ENCODE peak calls at places on chromosome 14, in nine cellular contexts. One of them, this sample, is unnamed.

GRCh38 chr14:67746927-67747326 is 45.2 kb downstream of the RDH12 start:
- DNase-seq in keratinocyte: no peak
- DNase-seq in left ventricle myocardium inferior: no peak
- DNase-seq in heart left ventricle: no peak
- DNase-seq in CD8-positive, alpha-beta T cell: no peak
- DNase-seq in heart right ventricle: no peak
- DNase-seq in brain microvascular endothelial cell: no peak
- DNase-seq in adrenal gland: no peak
- DNase-seq in fibroblast of pulmonary artery: no peak
- DNase-seq in this sample: no peak

GRCh38 chr14:71117839-71118743 is 210.8 kb downstream of the PCNX1 start:
- DNase-seq in keratinocyte: peak
- DNase-seq in left ventricle myocardium inferior: no peak
- DNase-seq in heart left ventricle: no peak
- DNase-seq in CD8-positive, alpha-beta T cell: no peak
- DNase-seq in heart right ventricle: no peak
- DNase-seq in brain microvascular endothelial cell: peak
- DNase-seq in adrenal gland: no peak
- DNase-seq in fibroblast of pulmonary artery: peak
- DNase-seq in this sample: peak

GRCh38 chr14:95765016-95765415 is 51.1 kb upstream of the TCL1A start:
- DNase-seq in keratinocyte: no peak
- DNase-seq in left ventricle myocardium inferior: no peak
- DNase-seq in heart left ventricle: no peak
- DNase-seq in CD8-positive, alpha-beta T cell: no peak
- DNase-seq in heart right ventricle: no peak
- DNase-seq in brain microvascular endothelial cell: no peak
- DNase-seq in adrenal gland: no peak
- DNase-seq in fibroblast of pulmonary artery: no peak
- DNase-seq in this sample: no peak

GRCh38 chr14:78319411-78319810 is 149.2 kb downstream of the NRXN3 start:
- DNase-seq in keratinocyte: no peak
- DNase-seq in left ventricle myocardium inferior: no peak
- DNase-seq in heart left ventricle: no peak
- DNase-seq in CD8-positive, alpha-beta T cell: no peak
- DNase-seq in heart right ventricle: no peak
- DNase-seq in brain microvascular endothelial cell: no peak
- DNase-seq in adrenal gland: no peak
- DNase-seq in fibroblast of pulmonary artery: no peak
- DNase-seq in this sample: no peak

GRCh38 chr14:74407801-74408154 is 18.2 kb downstream of the SYNDIG1L start:
- DNase-seq in keratinocyte: no peak
- DNase-seq in left ventricle myocardium inferior: no peak
- DNase-seq in heart left ventricle: no peak
- DNase-seq in CD8-positive, alpha-beta T cell: no peak
- DNase-seq in heart right ventricle: no peak
- DNase-seq in brain microvascular endothelial cell: no peak
- DNase-seq in adrenal gland: no peak
- DNase-seq in fibroblast of pulmonary artery: no peak
- DNase-seq in this sample: no peak

GRCh38 chr14:32354716-32355115 is 25.6 kb downstream of the AKAP6 start:
- DNase-seq in keratinocyte: no peak
- DNase-seq in left ventricle myocardium inferior: peak
- DNase-seq in heart left ventricle: peak
- DNase-seq in CD8-positive, alpha-beta T cell: no peak
- DNase-seq in heart right ventricle: peak
- DNase-seq in brain microvascular endothelial cell: no peak
- DNase-seq in adrenal gland: no peak
- DNase-seq in fibroblast of pulmonary artery: no peak
- DNase-seq in this sample: no peak

GRCh38 chr14:88791629-88792571 is 853 bp downstream of the EML5 start:
- DNase-seq in keratinocyte: no peak
- DNase-seq in left ventricle myocardium inferior: no peak
- DNase-seq in heart left ventricle: no peak
- DNase-seq in CD8-positive, alpha-beta T cell: no peak
- DNase-seq in heart right ventricle: no peak
- DNase-seq in brain microvascular endothelial cell: no peak
- DNase-seq in adrenal gland: peak
- DNase-seq in fibroblast of pulmonary artery: no peak
- DNase-seq in this sample: no peak

GRCh38 chr14:51022769-51023168 is 72.1 kb downstream of the TRIM9 start:
- DNase-seq in keratinocyte: no peak
- DNase-seq in left ventricle myocardium inferior: no peak
- DNase-seq in heart left ventricle: no peak
- DNase-seq in CD8-positive, alpha-beta T cell: no peak
- DNase-seq in heart right ventricle: no peak
- DNase-seq in brain microvascular endothelial cell: no peak
- DNase-seq in adrenal gland: no peak
- DNase-seq in fibroblast of pulmonary artery: no peak
- DNase-seq in this sample: no peak

GRCh38 chr14:58560208-58560607 is 77.6 kb upstream of the DACT1 start:
- DNase-seq in keratinocyte: no peak
- DNase-seq in left ventricle myocardium inferior: no peak
- DNase-seq in heart left ventricle: no peak
- DNase-seq in CD8-positive, alpha-beta T cell: no peak
- DNase-seq in heart right ventricle: no peak
- DNase-seq in brain microvascular endothelial cell: no peak
- DNase-seq in adrenal gland: no peak
- DNase-seq in fibroblast of pulmonary artery: peak
- DNase-seq in this sample: no peak

GRCh38 chr14:90570463-90570860 is 173.6 kb downstream of the CALM1 start:
- DNase-seq in keratinocyte: no peak
- DNase-seq in left ventricle myocardium inferior: no peak
- DNase-seq in heart left ventricle: no peak
- DNase-seq in CD8-positive, alpha-beta T cell: no peak
- DNase-seq in heart right ventricle: no peak
- DNase-seq in brain microvascular endothelial cell: no peak
- DNase-seq in adrenal gland: no peak
- DNase-seq in fibroblast of pulmonary artery: no peak
- DNase-seq in this sample: no peak

GRCh38 chr14:61147898-61148549 is 133.1 kb downstream of the TMEM30B start:
- DNase-seq in keratinocyte: no peak
- DNase-seq in left ventricle myocardium inferior: no peak
- DNase-seq in heart left ventricle: peak
- DNase-seq in CD8-positive, alpha-beta T cell: no peak
- DNase-seq in heart right ventricle: peak
- DNase-seq in brain microvascular endothelial cell: peak
- DNase-seq in adrenal gland: no peak
- DNase-seq in fibroblast of pulmonary artery: peak
- DNase-seq in this sample: peak

GRCh38 chr14:93973607-93974006 is 2.8 kb downstream of the ASB2 start:
- DNase-seq in keratinocyte: no peak
- DNase-seq in left ventricle myocardium inferior: no peak
- DNase-seq in heart left ventricle: no peak
- DNase-seq in CD8-positive, alpha-beta T cell: no peak
- DNase-seq in heart right ventricle: no peak
- DNase-seq in brain microvascular endothelial cell: no peak
- DNase-seq in adrenal gland: no peak
- DNase-seq in fibroblast of pulmonary artery: no peak
- DNase-seq in this sample: no peak

GRCh38 chr14:93970967-93971634 is 5.3 kb downstream of the ASB2 start:
- DNase-seq in keratinocyte: no peak
- DNase-seq in left ventricle myocardium inferior: no peak
- DNase-seq in heart left ventricle: no peak
- DNase-seq in CD8-positive, alpha-beta T cell: no peak
- DNase-seq in heart right ventricle: no peak
- DNase-seq in brain microvascular endothelial cell: no peak
- DNase-seq in adrenal gland: no peak
- DNase-seq in fibroblast of pulmonary artery: no peak
- DNase-seq in this sample: no peak

GRCh38 chr14:93970589-93970966 is 5.8 kb downstream of the ASB2 start:
- DNase-seq in keratinocyte: no peak
- DNase-seq in left ventricle myocardium inferior: no peak
- DNase-seq in heart left ventricle: no peak
- DNase-seq in CD8-positive, alpha-beta T cell: peak
- DNase-seq in heart right ventricle: no peak
- DNase-seq in brain microvascular endothelial cell: no peak
- DNase-seq in adrenal gland: peak
- DNase-seq in fibroblast of pulmonary artery: peak
- DNase-seq in this sample: no peak

GRCh38 chr14:93972618-93973205 is 3.7 kb downstream of the ASB2 start:
- DNase-seq in keratinocyte: no peak
- DNase-seq in left ventricle myocardium inferior: no peak
- DNase-seq in heart left ventricle: peak
- DNase-seq in CD8-positive, alpha-beta T cell: no peak
- DNase-seq in heart right ventricle: no peak
- DNase-seq in brain microvascular endothelial cell: no peak
- DNase-seq in adrenal gland: no peak
- DNase-seq in fibroblast of pulmonary artery: no peak
- DNase-seq in this sample: no peak

DNA sequence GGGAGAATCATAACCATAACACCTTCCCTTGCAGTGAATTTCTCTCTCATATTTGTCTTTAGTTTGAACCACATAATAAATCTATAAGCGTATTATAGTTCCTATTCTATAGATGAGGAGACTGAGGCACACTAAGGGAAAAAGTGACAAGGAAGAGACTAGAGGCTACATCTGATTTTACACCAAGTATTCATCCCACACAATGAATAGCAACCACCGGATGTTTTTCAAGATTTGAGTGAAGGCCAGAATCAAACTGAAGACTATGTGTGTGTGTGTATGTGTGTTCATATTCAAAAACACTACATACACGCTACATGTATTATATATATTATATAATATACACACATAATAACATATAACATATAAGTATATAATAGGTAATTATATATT is 4.7 kb downstream of the ASB2 start:
- DNase-seq in keratinocyte: no peak
- DNase-seq in left ventricle myocardium inferior: no peak
- DNase-seq in heart left ventricle: no peak
- DNase-seq in CD8-positive, alpha-beta T cell: no peak
- DNase-seq in heart right ventricle: no peak
- DNase-seq in brain microvascular endothelial cell: no peak
- DNase-seq in adrenal gland: no peak
- DNase-seq in fibroblast of pulmonary artery: no peak
- DNase-seq in this sample: no peak
- H3K4me3 ChIP-seq in keratinocyte: no peak
- H3K4me3 ChIP-seq in left ventricle myocardium inferior: peak
- H3K4me3 ChIP-seq in heart left ventricle: no peak
- H3K4me3 ChIP-seq in CD8-positive, alpha-beta T cell: no peak
- H3K4me3 ChIP-seq in heart right ventricle: no peak
- H3K4me3 ChIP-seq in brain microvascular endothelial cell: no peak
- H3K4me3 ChIP-seq in adrenal gland: no peak
- H3K4me3 ChIP-seq in fibroblast of pulmonary artery: no peak
- H3K4me3 ChIP-seq in this sample: no peak

GRCh38 chr14:85531594-85532391 is 1.8 kb downstream of the FLRT2 start:
- DNase-seq in keratinocyte: no peak
- DNase-seq in left ventricle myocardium inferior: peak
- DNase-seq in heart left ventricle: peak
- DNase-seq in CD8-positive, alpha-beta T cell: no peak
- DNase-seq in heart right ventricle: peak
- DNase-seq in brain microvascular endothelial cell: peak
- DNase-seq in adrenal gland: peak
- DNase-seq in fibroblast of pulmonary artery: peak
- DNase-seq in this sample: no peak
- H3K4me3 ChIP-seq in keratinocyte: peak
- H3K4me3 ChIP-seq in left ventricle myocardium inferior: peak
- H3K4me3 ChIP-seq in heart left ventricle: peak
- H3K4me3 ChIP-seq in CD8-positive, alpha-beta T cell: no peak
- H3K4me3 ChIP-seq in heart right ventricle: peak
- H3K4me3 ChIP-seq in brain microvascular endothelial cell: peak
- H3K4me3 ChIP-seq in adrenal gland: no peak
- H3K4me3 ChIP-seq in fibroblast of pulmonary artery: peak
- H3K4me3 ChIP-seq in this sample: peak

DNA sequence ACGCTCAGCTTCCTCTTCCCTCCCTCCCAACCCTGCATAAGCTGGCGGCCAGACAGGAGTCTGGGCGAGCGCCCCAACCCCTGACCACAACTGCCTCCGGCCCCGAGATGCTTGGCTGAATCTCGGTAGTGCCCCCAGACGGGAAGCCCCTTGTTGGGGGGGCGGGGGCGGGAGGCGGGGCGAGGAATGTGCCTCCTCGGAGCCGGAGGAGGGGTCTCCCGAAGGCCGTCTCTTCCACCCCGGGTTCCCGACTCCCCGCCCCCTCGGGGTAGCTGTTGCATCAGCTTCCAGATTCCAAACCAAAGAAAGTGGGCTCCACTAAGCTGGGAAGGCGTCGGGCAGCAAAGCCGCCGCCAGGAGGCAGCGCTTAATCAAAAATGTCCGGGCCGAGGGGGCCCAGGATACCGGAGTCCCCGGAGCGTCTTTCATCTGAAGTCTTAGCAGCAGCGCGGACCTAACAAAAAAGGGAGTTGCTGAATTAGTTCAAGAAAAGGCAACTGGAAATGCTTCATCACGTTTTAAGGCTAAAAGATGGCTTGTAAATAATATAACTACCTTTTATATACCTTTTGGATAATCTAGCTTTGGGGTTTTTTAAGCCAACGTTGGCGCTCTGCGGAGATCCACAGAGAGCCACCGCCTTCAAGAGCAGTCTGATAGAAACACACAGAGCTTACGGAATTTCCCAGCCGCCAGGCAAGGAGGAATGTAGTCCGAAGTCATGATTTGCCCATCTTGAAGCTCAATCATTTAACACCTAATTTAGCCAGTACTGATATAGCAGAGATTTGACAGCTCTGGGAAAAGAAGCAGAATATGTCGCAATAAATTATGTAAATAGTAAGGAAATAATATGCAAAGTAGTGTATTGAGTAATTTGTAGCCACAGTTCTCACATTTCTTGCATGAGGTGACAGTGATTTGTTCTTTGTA is 6.8 kb upstream of the MRPL52 start:
- DNase-seq in keratinocyte: no peak
- DNase-seq in left ventricle myocardium inferior: peak
- DNase-seq in heart left ventricle: peak
- DNase-seq in CD8-positive, alpha-beta T cell: peak
- DNase-seq in heart right ventricle: peak
- DNase-seq in brain microvascular endothelial cell: peak
- DNase-seq in adrenal gland: peak
- DNase-seq in fibroblast of pulmonary artery: peak
- DNase-seq in this sample: peak
- H3K4me3 ChIP-seq in keratinocyte: peak
- H3K4me3 ChIP-seq in left ventricle myocardium inferior: peak
- H3K4me3 ChIP-seq in heart left ventricle: peak
- H3K4me3 ChIP-seq in CD8-positive, alpha-beta T cell: peak
- H3K4me3 ChIP-seq in heart right ventricle: peak
- H3K4me3 ChIP-seq in brain microvascular endothelial cell: peak
- H3K4me3 ChIP-seq in adrenal gland: no peak
- H3K4me3 ChIP-seq in fibroblast of pulmonary artery: peak
- H3K4me3 ChIP-seq in this sample: peak

DNA sequence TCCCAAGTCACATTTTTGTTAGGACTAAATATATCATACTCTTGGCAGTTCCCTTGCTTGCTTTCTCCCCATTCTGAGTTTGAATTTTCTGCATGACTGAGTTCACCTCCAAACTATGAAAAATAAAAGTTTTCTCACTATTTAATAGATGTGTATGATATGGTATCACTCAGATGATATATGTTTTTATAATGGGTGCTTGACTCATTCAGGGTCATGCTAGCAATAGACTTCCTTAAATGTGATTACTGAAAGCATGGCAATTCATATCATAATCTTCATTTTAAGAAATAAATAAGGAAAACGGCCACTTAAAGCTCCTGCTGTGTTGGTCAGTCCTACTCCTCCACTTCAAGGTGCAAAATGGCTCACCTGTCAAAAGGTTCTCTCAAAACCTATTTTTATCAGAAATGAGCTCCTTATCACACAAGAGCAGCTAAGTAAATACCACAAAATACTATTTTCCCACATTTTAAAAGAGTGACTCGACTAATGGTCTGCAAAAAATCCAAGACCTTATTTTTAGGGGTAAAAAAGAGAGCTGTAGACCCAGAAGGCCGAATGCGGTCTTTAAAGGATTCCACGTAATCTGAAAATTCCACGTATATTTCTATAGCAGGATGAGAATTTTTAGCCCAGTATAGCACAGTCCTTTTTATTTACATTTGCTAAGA is 3.9 kb downstream of the C14orf93 start:
- DNase-seq in keratinocyte: no peak
- DNase-seq in left ventricle myocardium inferior: no peak
- DNase-seq in heart left ventricle: no peak
- DNase-seq in CD8-positive, alpha-beta T cell: no peak
- DNase-seq in heart right ventricle: no peak
- DNase-seq in brain microvascular endothelial cell: peak
- DNase-seq in adrenal gland: no peak
- DNase-seq in fibroblast of pulmonary artery: no peak
- DNase-seq in this sample: no peak
- H3K4me3 ChIP-seq in keratinocyte: peak
- H3K4me3 ChIP-seq in left ventricle myocardium inferior: peak
- H3K4me3 ChIP-seq in heart left ventricle: peak
- H3K4me3 ChIP-seq in CD8-positive, alpha-beta T cell: peak
- H3K4me3 ChIP-seq in heart right ventricle: peak
- H3K4me3 ChIP-seq in brain microvascular endothelial cell: peak
- H3K4me3 ChIP-seq in adrenal gland: no peak
- H3K4me3 ChIP-seq in fibroblast of pulmonary artery: peak
- H3K4me3 ChIP-seq in this sample: no peak

This sample was measured in trophoblast cell.